ENCODE peak calls at places on chromosome 19, in six cellular contexts. One of them, this sample, is unnamed.

GRCh38 chr19:38433268-38433733 is at the start of gene RYR1:
- DNase-seq in CD8-positive, alpha-beta T cell: no peak
- DNase-seq in NCI-H1105 treated with DMSO at 0.1 percent for 48 hours: no peak
- DNase-seq in SHP77: no peak
- DNase-seq in stimulated activated CD8-positive, alpha-beta memory T cell treated with anti-CD3 and anti-CD28 coated beads, Interleukin-12 subunit alpha, Interleukin-12 subunit beta, amount 100 ng/mL, for 4 hours: no peak
- DNase-seq in H54: no peak
- DNase-seq in this sample: peak

GRCh38 chr19:39805120-39805519 is 26.5 kb downstream of the LEUTX start:
- DNase-seq in H54: no peak
- DNase-seq in CD8-positive, alpha-beta T cell: no peak
- DNase-seq in SHP77: peak
- DNase-seq in NCI-H1105 treated with DMSO at 0.1 percent for 48 hours: no peak
- DNase-seq in stimulated activated CD8-positive, alpha-beta memory T cell treated with anti-CD3 and anti-CD28 coated beads, Interleukin-12 subunit alpha, Interleukin-12 subunit beta, amount 100 ng/mL, for 4 hours: no peak
- DNase-seq in this sample: no peak

GRCh38 chr19:12773571-12773970 is 1.8 kb downstream of the HOOK2 start:
- DNase-seq in NCI-H1105 treated with DMSO at 0.1 percent for 48 hours: no peak
- DNase-seq in CD8-positive, alpha-beta T cell: no peak
- DNase-seq in stimulated activated CD8-positive, alpha-beta memory T cell treated with anti-CD3 and anti-CD28 coated beads, Interleukin-12 subunit alpha, Interleukin-12 subunit beta, amount 100 ng/mL, for 4 hours: no peak
- DNase-seq in SHP77: no peak
- DNase-seq in H54: no peak
- DNase-seq in this sample: no peak

GRCh38 chr19:48836089-48837017 is at the start of gene HSD17B14:
- DNase-seq in SHP77: peak
- DNase-seq in stimulated activated CD8-positive, alpha-beta memory T cell treated with anti-CD3 and anti-CD28 coated beads, Interleukin-12 subunit alpha, Interleukin-12 subunit beta, amount 100 ng/mL, for 4 hours: no peak
- DNase-seq in CD8-positive, alpha-beta T cell: no peak
- DNase-seq in H54: no peak
- DNase-seq in NCI-H1105 treated with DMSO at 0.1 percent for 48 hours: peak
- DNase-seq in this sample: no peak

GRCh38 chr19:38942471-38943181 is 11.9 kb downstream of the MRPS12 start:
- DNase-seq in H54: no peak
- DNase-seq in NCI-H1105 treated with DMSO at 0.1 percent for 48 hours: no peak
- DNase-seq in CD8-positive, alpha-beta T cell: no peak
- DNase-seq in stimulated activated CD8-positive, alpha-beta memory T cell treated with anti-CD3 and anti-CD28 coated beads, Interleukin-12 subunit alpha, Interleukin-12 subunit beta, amount 100 ng/mL, for 4 hours: no peak
- DNase-seq in SHP77: no peak
- DNase-seq in this sample: peak

GRCh38 chr19:49558591-49558990 is 21.8 kb downstream of the NOSIP start:
- DNase-seq in stimulated activated CD8-positive, alpha-beta memory T cell treated with anti-CD3 and anti-CD28 coated beads, Interleukin-12 subunit alpha, Interleukin-12 subunit beta, amount 100 ng/mL, for 4 hours: no peak
- DNase-seq in H54: no peak
- DNase-seq in SHP77: no peak
- DNase-seq in NCI-H1105 treated with DMSO at 0.1 percent for 48 hours: no peak
- DNase-seq in CD8-positive, alpha-beta T cell: no peak
- DNase-seq in this sample: no peak

GRCh38 chr19:32404939-32405430 is 585 bp upstream of the DPY19L3 start:
- DNase-seq in H54: peak
- DNase-seq in CD8-positive, alpha-beta T cell: no peak
- DNase-seq in NCI-H1105 treated with DMSO at 0.1 percent for 48 hours: peak
- DNase-seq in stimulated activated CD8-positive, alpha-beta memory T cell treated with anti-CD3 and anti-CD28 coated beads, Interleukin-12 subunit alpha, Interleukin-12 subunit beta, amount 100 ng/mL, for 4 hours: no peak
- DNase-seq in SHP77: no peak
- DNase-seq in this sample: peak

GRCh38 chr19:9914315-9915207 is 21.8 kb downstream of the OLFM2 start:
- DNase-seq in H54: peak
- DNase-seq in NCI-H1105 treated with DMSO at 0.1 percent for 48 hours: peak
- DNase-seq in SHP77: peak
- DNase-seq in stimulated activated CD8-positive, alpha-beta memory T cell treated with anti-CD3 and anti-CD28 coated beads, Interleukin-12 subunit alpha, Interleukin-12 subunit beta, amount 100 ng/mL, for 4 hours: peak
- DNase-seq in CD8-positive, alpha-beta T cell: peak
- DNase-seq in this sample: peak

GRCh38 chr19:33684550-33685303 is 63.0 kb downstream of the CHST8 start:
- DNase-seq in stimulated activated CD8-positive, alpha-beta memory T cell treated with anti-CD3 and anti-CD28 coated beads, Interleukin-12 subunit alpha, Interleukin-12 subunit beta, amount 100 ng/mL, for 4 hours: no peak
- DNase-seq in NCI-H1105 treated with DMSO at 0.1 percent for 48 hours: peak
- DNase-seq in SHP77: peak
- DNase-seq in H54: no peak
- DNase-seq in CD8-positive, alpha-beta T cell: no peak
- DNase-seq in this sample: peak

GRCh38 chr19:29545866-29546582 is 20.2 kb downstream of the VSTM2B start:
- DNase-seq in CD8-positive, alpha-beta T cell: no peak
- DNase-seq in H54: no peak
- DNase-seq in SHP77: no peak
- DNase-seq in NCI-H1105 treated with DMSO at 0.1 percent for 48 hours: no peak
- DNase-seq in stimulated activated CD8-positive, alpha-beta memory T cell treated with anti-CD3 and anti-CD28 coated beads, Interleukin-12 subunit alpha, Interleukin-12 subunit beta, amount 100 ng/mL, for 4 hours: no peak
- DNase-seq in this sample: peak

GRCh38 chr19:2097330-2098327 is 914 bp downstream of the IZUMO4 start:
- DNase-seq in stimulated activated CD8-positive, alpha-beta memory T cell treated with anti-CD3 and anti-CD28 coated beads, Interleukin-12 subunit alpha, Interleukin-12 subunit beta, amount 100 ng/mL, for 4 hours: no peak
- DNase-seq in CD8-positive, alpha-beta T cell: no peak
- DNase-seq in SHP77: peak
- DNase-seq in NCI-H1105 treated with DMSO at 0.1 percent for 48 hours: peak
- DNase-seq in H54: no peak
- DNase-seq in this sample: no peak

GRCh38 chr19:16566161-16566560 is 6.1 kb downstream of the SLC35E1 start:
- DNase-seq in H54: no peak
- DNase-seq in NCI-H1105 treated with DMSO at 0.1 percent for 48 hours: no peak
- DNase-seq in stimulated activated CD8-positive, alpha-beta memory T cell treated with anti-CD3 and anti-CD28 coated beads, Interleukin-12 subunit alpha, Interleukin-12 subunit beta, amount 100 ng/mL, for 4 hours: peak
- DNase-seq in SHP77: no peak
- DNase-seq in CD8-positive, alpha-beta T cell: peak
- DNase-seq in this sample: peak

GRCh38 chr19:9323557-9323918 is 441 bp upstream of the ZNF559 start:
- DNase-seq in NCI-H1105 treated with DMSO at 0.1 percent for 48 hours: peak
- DNase-seq in stimulated activated CD8-positive, alpha-beta memory T cell treated with anti-CD3 and anti-CD28 coated beads, Interleukin-12 subunit alpha, Interleukin-12 subunit beta, amount 100 ng/mL, for 4 hours: no peak
- DNase-seq in CD8-positive, alpha-beta T cell: no peak
- DNase-seq in H54: peak
- DNase-seq in SHP77: peak
- DNase-seq in this sample: peak

GRCh38 chr19:16068696-16069259 is 7.5 kb upstream of the TPM4 start:
- DNase-seq in H54: no peak
- DNase-seq in stimulated activated CD8-positive, alpha-beta memory T cell treated with anti-CD3 and anti-CD28 coated beads, Interleukin-12 subunit alpha, Interleukin-12 subunit beta, amount 100 ng/mL, for 4 hours: no peak
- DNase-seq in SHP77: no peak
- DNase-seq in CD8-positive, alpha-beta T cell: no peak
- DNase-seq in NCI-H1105 treated with DMSO at 0.1 percent for 48 hours: no peak
- DNase-seq in this sample: no peak

GRCh38 chr19:54399189-54399588 is 16.1 kb upstream of the TTYH1 start:
- DNase-seq in stimulated activated CD8-positive, alpha-beta memory T cell treated with anti-CD3 and anti-CD28 coated beads, Interleukin-12 subunit alpha, Interleukin-12 subunit beta, amount 100 ng/mL, for 4 hours: no peak
- DNase-seq in H54: no peak
- DNase-seq in NCI-H1105 treated with DMSO at 0.1 percent for 48 hours: no peak
- DNase-seq in CD8-positive, alpha-beta T cell: no peak
- DNase-seq in SHP77: no peak
- DNase-seq in this sample: no peak

GRCh38 chr19:42466521-42467436 is 24.0 kb upstream of the CXCL17 start:
- DNase-seq in CD8-positive, alpha-beta T cell: no peak
- DNase-seq in NCI-H1105 treated with DMSO at 0.1 percent for 48 hours: no peak
- DNase-seq in SHP77: no peak
- DNase-seq in H54: no peak
- DNase-seq in stimulated activated CD8-positive, alpha-beta memory T cell treated with anti-CD3 and anti-CD28 coated beads, Interleukin-12 subunit alpha, Interleukin-12 subunit beta, amount 100 ng/mL, for 4 hours: no peak
- DNase-seq in this sample: no peak

GRCh38 chr19:57348136-57348535 is 2.9 kb upstream of the ZNF304 start:
- DNase-seq in SHP77: no peak
- DNase-seq in stimulated activated CD8-positive, alpha-beta memory T cell treated with anti-CD3 and anti-CD28 coated beads, Interleukin-12 subunit alpha, Interleukin-12 subunit beta, amount 100 ng/mL, for 4 hours: no peak
- DNase-seq in CD8-positive, alpha-beta T cell: no peak
- DNase-seq in H54: peak
- DNase-seq in NCI-H1105 treated with DMSO at 0.1 percent for 48 hours: no peak
- DNase-seq in this sample: no peak

GRCh38 chr19:29841559-29842367 is 30.0 kb downstream of the CCNE1 start:
- DNase-seq in stimulated activated CD8-positive, alpha-beta memory T cell treated with anti-CD3 and anti-CD28 coated beads, Interleukin-12 subunit alpha, Interleukin-12 subunit beta, amount 100 ng/mL, for 4 hours: no peak
- DNase-seq in CD8-positive, alpha-beta T cell: no peak
- DNase-seq in SHP77: no peak
- DNase-seq in NCI-H1105 treated with DMSO at 0.1 percent for 48 hours: no peak
- DNase-seq in H54: peak
- DNase-seq in this sample: peak

GRCh38 chr19:409006-409514 is at the start of gene C2CD4C:
- DNase-seq in H54: no peak
- DNase-seq in SHP77: peak
- DNase-seq in CD8-positive, alpha-beta T cell: no peak
- DNase-seq in NCI-H1105 treated with DMSO at 0.1 percent for 48 hours: peak
- DNase-seq in stimulated activated CD8-positive, alpha-beta memory T cell treated with anti-CD3 and anti-CD28 coated beads, Interleukin-12 subunit alpha, Interleukin-12 subunit beta, amount 100 ng/mL, for 4 hours: peak
- DNase-seq in this sample: peak

GRCh38 chr19:48284891-48285290 is 15.0 kb downstream of the ZNF114 start:
- DNase-seq in SHP77: no peak
- DNase-seq in NCI-H1105 treated with DMSO at 0.1 percent for 48 hours: no peak
- DNase-seq in H54: no peak
- DNase-seq in CD8-positive, alpha-beta T cell: no peak
- DNase-seq in stimulated activated CD8-positive, alpha-beta memory T cell treated with anti-CD3 and anti-CD28 coated beads, Interleukin-12 subunit alpha, Interleukin-12 subunit beta, amount 100 ng/mL, for 4 hours: no peak
- DNase-seq in this sample: no peak

GRCh38 chr19:18848860-18849661 is 17.3 kb downstream of the UPF1 start:
- DNase-seq in CD8-positive, alpha-beta T cell: no peak
- DNase-seq in stimulated activated CD8-positive, alpha-beta memory T cell treated with anti-CD3 and anti-CD28 coated beads, Interleukin-12 subunit alpha, Interleukin-12 subunit beta, amount 100 ng/mL, for 4 hours: no peak
- DNase-seq in NCI-H1105 treated with DMSO at 0.1 percent for 48 hours: no peak
- DNase-seq in SHP77: no peak
- DNase-seq in H54: no peak
- DNase-seq in this sample: peak

GRCh38 chr19:51366050-51366998 is at the start of gene ETFB:
- DNase-seq in NCI-H1105 treated with DMSO at 0.1 percent for 48 hours: peak
- DNase-seq in stimulated activated CD8-positive, alpha-beta memory T cell treated with anti-CD3 and anti-CD28 coated beads, Interleukin-12 subunit alpha, Interleukin-12 subunit beta, amount 100 ng/mL, for 4 hours: peak
- DNase-seq in CD8-positive, alpha-beta T cell: peak
- DNase-seq in SHP77: peak
- DNase-seq in H54: peak
- DNase-seq in this sample: peak

GRCh38 chr19:37594982-37595382 is 306 bp downstream of the ZNF540 start:
- DNase-seq in stimulated activated CD8-positive, alpha-beta memory T cell treated with anti-CD3 and anti-CD28 coated beads, Interleukin-12 subunit alpha, Interleukin-12 subunit beta, amount 100 ng/mL, for 4 hours: peak
- DNase-seq in SHP77: peak
- DNase-seq in CD8-positive, alpha-beta T cell: peak
- DNase-seq in H54: peak
- DNase-seq in NCI-H1105 treated with DMSO at 0.1 percent for 48 hours: no peak
- DNase-seq in this sample: peak

GRCh38 chr19:18434411-18435184 is 3.3 kb downstream of the ISYNA1 start:
- DNase-seq in stimulated activated CD8-positive, alpha-beta memory T cell treated with anti-CD3 and anti-CD28 coated beads, Interleukin-12 subunit alpha, Interleukin-12 subunit beta, amount 100 ng/mL, for 4 hours: no peak
- DNase-seq in CD8-positive, alpha-beta T cell: no peak
- DNase-seq in SHP77: no peak
- DNase-seq in NCI-H1105 treated with DMSO at 0.1 percent for 48 hours: no peak
- DNase-seq in H54: no peak
- DNase-seq in this sample: no peak

GRCh38 chr19:33866696-33867095 is 70.0 kb downstream of the KCTD15 start:
- DNase-seq in NCI-H1105 treated with DMSO at 0.1 percent for 48 hours: no peak
- DNase-seq in H54: no peak
- DNase-seq in CD8-positive, alpha-beta T cell: no peak
- DNase-seq in SHP77: no peak
- DNase-seq in stimulated activated CD8-positive, alpha-beta memory T cell treated with anti-CD3 and anti-CD28 coated beads, Interleukin-12 subunit alpha, Interleukin-12 subunit beta, amount 100 ng/mL, for 4 hours: no peak
- DNase-seq in this sample: no peak

GRCh38 chr19:38277549-38277948 is 13.2 kb downstream of the SPINT2 start:
- DNase-seq in CD8-positive, alpha-beta T cell: no peak
- DNase-seq in stimulated activated CD8-positive, alpha-beta memory T cell treated with anti-CD3 and anti-CD28 coated beads, Interleukin-12 subunit alpha, Interleukin-12 subunit beta, amount 100 ng/mL, for 4 hours: no peak
- DNase-seq in NCI-H1105 treated with DMSO at 0.1 percent for 48 hours: no peak
- DNase-seq in SHP77: no peak
- DNase-seq in H54: no peak
- DNase-seq in this sample: no peak

GRCh38 chr19:40443930-40444180 is 280 bp downstream of the SERTAD3 start:
- DNase-seq in NCI-H1105 treated with DMSO at 0.1 percent for 48 hours: no peak
- DNase-seq in H54: no peak
- DNase-seq in stimulated activated CD8-positive, alpha-beta memory T cell treated with anti-CD3 and anti-CD28 coated beads, Interleukin-12 subunit alpha, Interleukin-12 subunit beta, amount 100 ng/mL, for 4 hours: no peak
- DNase-seq in SHP77: no peak
- DNase-seq in CD8-positive, alpha-beta T cell: no peak
- DNase-seq in this sample: no peak

GRCh38 chr19:34838248-34838647 is 65.2 kb upstream of the ZNF599 start:
- DNase-seq in SHP77: no peak
- DNase-seq in CD8-positive, alpha-beta T cell: no peak
- DNase-seq in stimulated activated CD8-positive, alpha-beta memory T cell treated with anti-CD3 and anti-CD28 coated beads, Interleukin-12 subunit alpha, Interleukin-12 subunit beta, amount 100 ng/mL, for 4 hours: no peak
- DNase-seq in NCI-H1105 treated with DMSO at 0.1 percent for 48 hours: no peak
- DNase-seq in H54: no peak
- DNase-seq in this sample: no peak

GRCh38 chr19:55305491-55305890 is 19.6 kb downstream of the TMEM150B start:
- DNase-seq in NCI-H1105 treated with DMSO at 0.1 percent for 48 hours: peak
- DNase-seq in H54: no peak
- DNase-seq in CD8-positive, alpha-beta T cell: no peak
- DNase-seq in stimulated activated CD8-positive, alpha-beta memory T cell treated with anti-CD3 and anti-CD28 coated beads, Interleukin-12 subunit alpha, Interleukin-12 subunit beta, amount 100 ng/mL, for 4 hours: no peak
- DNase-seq in SHP77: peak
- DNase-seq in this sample: no peak

GRCh38 chr19:30710721-30711120 is 338.5 kb downstream of the ZNF536 start:
- DNase-seq in CD8-positive, alpha-beta T cell: no peak
- DNase-seq in H54: no peak
- DNase-seq in SHP77: no peak
- DNase-seq in NCI-H1105 treated with DMSO at 0.1 percent for 48 hours: peak
- DNase-seq in stimulated activated CD8-positive, alpha-beta memory T cell treated with anti-CD3 and anti-CD28 coated beads, Interleukin-12 subunit alpha, Interleukin-12 subunit beta, amount 100 ng/mL, for 4 hours: no peak
- DNase-seq in this sample: no peak

GRCh38 chr19:49338691-49339363 is 3.6 kb downstream of the CD37 start:
- DNase-seq in SHP77: no peak
- DNase-seq in H54: no peak
- DNase-seq in stimulated activated CD8-positive, alpha-beta memory T cell treated with anti-CD3 and anti-CD28 coated beads, Interleukin-12 subunit alpha, Interleukin-12 subunit beta, amount 100 ng/mL, for 4 hours: no peak
- DNase-seq in CD8-positive, alpha-beta T cell: no peak
- DNase-seq in NCI-H1105 treated with DMSO at 0.1 percent for 48 hours: no peak
- DNase-seq in this sample: peak

GRCh38 chr19:4373601-4374441 is 26.5 kb downstream of the SH3GL1 start:
- DNase-seq in SHP77: no peak
- DNase-seq in CD8-positive, alpha-beta T cell: no peak
- DNase-seq in stimulated activated CD8-positive, alpha-beta memory T cell treated with anti-CD3 and anti-CD28 coated beads, Interleukin-12 subunit alpha, Interleukin-12 subunit beta, amount 100 ng/mL, for 4 hours: no peak
- DNase-seq in NCI-H1105 treated with DMSO at 0.1 percent for 48 hours: no peak
- DNase-seq in H54: no peak
- DNase-seq in this sample: no peak

GRCh38 chr19:6833166-6833790 is 54.1 kb upstream of the ADGRE1 start:
- DNase-seq in stimulated activated CD8-positive, alpha-beta memory T cell treated with anti-CD3 and anti-CD28 coated beads, Interleukin-12 subunit alpha, Interleukin-12 subunit beta, amount 100 ng/mL, for 4 hours: no peak
- DNase-seq in NCI-H1105 treated with DMSO at 0.1 percent for 48 hours: no peak
- DNase-seq in H54: no peak
- DNase-seq in SHP77: no peak
- DNase-seq in CD8-positive, alpha-beta T cell: no peak
- DNase-seq in this sample: no peak

GRCh38 chr19:12786149-12786870 is 5.0 kb upstream of the JUNB start:
- DNase-seq in stimulated activated CD8-positive, alpha-beta memory T cell treated with anti-CD3 and anti-CD28 coated beads, Interleukin-12 subunit alpha, Interleukin-12 subunit beta, amount 100 ng/mL, for 4 hours: peak
- DNase-seq in SHP77: no peak
- DNase-seq in NCI-H1105 treated with DMSO at 0.1 percent for 48 hours: no peak
- DNase-seq in H54: no peak
- DNase-seq in CD8-positive, alpha-beta T cell: no peak
- DNase-seq in this sample: peak

This sample was measured in kidney.